ENCODE peak calls at places on chromosomes 13 and 19, in nine cellular contexts. N is H1, W is breast epithelium, V is aorta, G is left ventricle myocardium inferior, D is psoas muscle, J is PC-3, C is heart left ventricle, R is body of pancreas. Y is an unnamed sample. For H3K4me1 and H3K36me3, the result is how much of the 10 kb centered on the place peaks cover.

GRCh38 chr13:70375718-70376117 is 267.5 kb upstream of the KLHL1 start:
- DNase-seq in N (no peak), W (no peak), V (no peak), G (no peak), D (no peak), J (no peak), C (no peak), R (no peak), Y (no peak)

GRCh38 chr13:35857769-35858168 is 273.4 kb downstream of the DCLK1 start:
- DNase-seq in N (peak), W (no peak), V (no peak), G (no peak), D (no peak), J (no peak), C (no peak), R (no peak), Y (peak)

GRCh38 chr19:57512845-57513244 is 13.1 kb downstream of the ZNF773 start:
- DNase-seq in N (no peak), W (no peak), V (no peak), G (no peak), D (no peak), J (no peak), C (no peak), R (no peak), Y (no peak)

GRCh38 chr13:72379581-72379980 is 347.8 kb downstream of the MZT1 start:
- DNase-seq in N (no peak), W (no peak), V (no peak), G (no peak), D (no peak), J (no peak), C (no peak), R (no peak), Y (no peak)

GRCh38 chr13:34179481-34179880 is 361.5 kb downstream of the RFC3 start:
- DNase-seq in N (no peak), W (no peak), V (no peak), G (no peak), D (no peak), J (no peak), C (no peak), R (no peak), Y (no peak)

GRCh38 chr19:41927810-41928192 is 448 bp downstream of the ERFL start:
- DNase-seq in N (no peak), W (no peak), V (no peak), G (no peak), D (no peak), J (no peak), C (no peak), R (no peak), Y (no peak)

GRCh38 chr19:8641908-8642547 is 11.6 kb downstream of the NFILZ start:
- DNase-seq in N (no peak), W (no peak), V (no peak), G (no peak), D (no peak), J (peak), C (no peak), R (no peak), Y (no peak)

GRCh38 chr19:7959209-7959608 is 15.7 kb upstream of the TIMM44 start:
- DNase-seq in N (no peak), W (no peak), V (no peak), G (no peak), D (no peak), J (no peak), C (no peak), R (no peak), Y (no peak)

GRCh38 chr13:90032841-90033493 is 1314.5 kb upstream of the MIR17HG start:
- DNase-seq in N (no peak), W (no peak), V (no peak), G (no peak), D (no peak), J (no peak), C (no peak), R (no peak), Y (no peak)

GRCh38 chr19:46225558-46226004 is 4.0 kb upstream of the IGFL1 start:
- DNase-seq in N (no peak), W (no peak), V (no peak), G (no peak), D (no peak), J (peak), C (no peak), R (no peak), Y (no peak)

GRCh38 chr13:93307166-93307565 is 80.6 kb downstream of the GPC6 start:
- DNase-seq in N (no peak), W (no peak), V (no peak), G (no peak), D (no peak), J (no peak), C (no peak), R (no peak), Y (no peak)

GRCh38 chr13:43878897-43879322 is 630 bp downstream of the CCDC122 start:
- DNase-seq in N (no peak), W (peak), V (peak), G (peak), D (peak), J (peak), C (peak), R (peak), Y (peak)

GRCh38 chr13:36764536-36764935 is 54.5 kb upstream of the RFXAP start:
- DNase-seq in N (no peak), W (no peak), V (no peak), G (no peak), D (no peak), J (no peak), C (no peak), R (no peak), Y (no peak)

GRCh38 chr19:3096267-3096901 is 2.2 kb downstream of the GNA11 start:
- DNase-seq in N (no peak), W (no peak), V (no peak), G (no peak), D (peak), J (no peak), C (no peak), R (peak), Y (no peak)

GRCh38 chr19:3098141-3098514 is 4.0 kb downstream of the GNA11 start:
- DNase-seq in N (no peak), W (no peak), V (no peak), G (peak), D (peak), J (no peak), C (no peak), R (no peak), Y (no peak)

GRCh38 chr19:3098515-3099346 is 4.6 kb downstream of the GNA11 start:
- DNase-seq in N (peak), W (no peak), V (peak), G (peak), D (peak), J (no peak), C (peak), R (peak), Y (no peak)

GRCh38 chr19:3096902-3097326 is 2.8 kb downstream of the GNA11 start:
- DNase-seq in N (no peak), W (no peak), V (no peak), G (no peak), D (no peak), J (no peak), C (no peak), R (no peak), Y (no peak)

GRCh38 chr19:3097442-3097871 is 3.3 kb downstream of the GNA11 start:
- DNase-seq in N (no peak), W (no peak), V (no peak), G (no peak), D (peak), J (no peak), C (no peak), R (peak), Y (no peak)
- H3K4me1 ChIP-seq in N (under half), W (under half), V (under half), G (half or more), D (half or more), J (under half), C (half or more), R (half or more), Y (under half)

GRCh38 chr19:17770613-17771012 is 19.3 kb downstream of the FCHO1 start:
- DNase-seq in N (no peak), W (no peak), V (no peak), G (no peak), D (no peak), J (no peak), C (no peak), R (no peak), Y (no peak)
- H3K36me3 ChIP-seq in N (under half), W (under half), V (under half), G (under half), D (under half), J (under half), C (under half), R (under half), Y (under half)

GRCh38 chr19:11673608-11674041 is 65.1 kb downstream of the ZNF823 start:
- DNase-seq in N (peak), W (peak), V (peak), G (peak), D (peak), J (peak), C (peak), R (peak), Y (no peak)
- H3K4me3 ChIP-seq in N (peak), W (peak), V (no peak), G (peak), D (peak), J (no peak), C (peak), R (no peak), Y (no peak)

DNA sequence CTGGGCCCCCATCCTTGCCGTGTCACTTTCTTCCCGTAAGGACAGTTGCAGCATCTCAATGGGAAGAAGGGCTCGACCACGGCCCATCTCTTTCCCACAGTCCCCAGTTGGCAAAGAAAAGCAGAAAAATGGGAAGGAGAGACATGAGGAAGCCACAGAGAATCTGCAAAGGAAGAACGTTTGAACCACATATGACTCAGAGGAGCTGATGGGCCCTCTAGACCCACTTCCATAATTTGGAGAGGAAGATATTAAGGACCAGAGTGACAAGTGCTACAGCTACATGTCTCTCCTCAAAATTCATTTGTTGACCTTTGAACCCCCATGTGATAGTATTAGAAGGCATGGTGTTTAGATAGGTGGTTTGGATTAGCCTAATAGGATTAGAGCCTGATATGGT is 1.8 kb upstream of the SIGLEC12 start:
- DNase-seq in N (no peak), W (no peak), V (no peak), G (no peak), D (no peak), J (no peak), C (no peak), R (no peak), Y (no peak)
- H3K4me1 ChIP-seq in N (under half), W (under half), V (under half), G (under half), D (under half), J (under half), C (under half), R (under half), Y (under half)

GRCh38 chr19:54206030-54206830 is 5.6 kb downstream of the RPS9 start:
- DNase-seq in N (no peak), W (no peak), V (no peak), G (no peak), D (no peak), J (no peak), C (no peak), R (no peak), Y (no peak)
- H3K36me3 ChIP-seq in N (under half), W (under half), V (under half), G (half or more), D (under half), J (half or more), C (half or more), R (under half), Y (half or more)

DNA sequence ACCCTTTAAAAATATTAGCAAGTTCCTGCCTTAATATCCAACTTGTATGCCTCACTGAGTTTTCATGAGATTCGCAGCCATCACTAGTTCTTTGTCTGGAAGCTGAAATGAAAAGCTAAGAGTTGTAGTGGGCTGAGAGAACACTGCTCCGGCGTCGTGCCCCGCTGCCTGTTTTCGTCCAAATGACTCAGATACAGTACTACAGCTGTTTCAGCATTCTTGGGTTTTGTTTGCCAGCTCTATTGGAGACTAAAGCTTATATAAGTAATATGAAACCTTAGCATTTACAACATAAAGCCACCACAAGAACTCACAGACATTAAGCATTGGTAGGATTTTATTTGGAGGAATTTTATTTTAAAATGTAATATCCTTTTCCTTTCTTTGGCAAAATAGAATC is 299.7 kb downstream of the DLEU7 start:
- DNase-seq in N (no peak), W (no peak), V (peak), G (no peak), D (peak), J (peak), C (no peak), R (no peak), Y (peak)
- H3K4me3 ChIP-seq in N (peak), W (no peak), V (no peak), G (no peak), D (no peak), J (no peak), C (no peak), R (no peak), Y (no peak)

GRCh38 chr13:98484289-98485219 is 92.4 kb downstream of the STK24 start:
- DNase-seq in N (peak), W (peak), V (peak), G (peak), D (peak), J (peak), C (peak), R (peak), Y (peak)

GRCh38 chr13:98481511-98481951 is 95.4 kb downstream of the STK24 start:
- DNase-seq in N (no peak), W (no peak), V (no peak), G (no peak), D (no peak), J (no peak), C (no peak), R (no peak), Y (no peak)

GRCh38 chr13:98480915-98481510 is 95.9 kb downstream of the STK24 start:
- DNase-seq in N (no peak), W (no peak), V (no peak), G (peak), D (no peak), J (no peak), C (peak), R (no peak), Y (no peak)

GRCh38 chr13:98483636-98484288 is 93.1 kb downstream of the STK24 start:
- DNase-seq in N (no peak), W (no peak), V (no peak), G (no peak), D (no peak), J (no peak), C (no peak), R (no peak), Y (no peak)

DNA sequence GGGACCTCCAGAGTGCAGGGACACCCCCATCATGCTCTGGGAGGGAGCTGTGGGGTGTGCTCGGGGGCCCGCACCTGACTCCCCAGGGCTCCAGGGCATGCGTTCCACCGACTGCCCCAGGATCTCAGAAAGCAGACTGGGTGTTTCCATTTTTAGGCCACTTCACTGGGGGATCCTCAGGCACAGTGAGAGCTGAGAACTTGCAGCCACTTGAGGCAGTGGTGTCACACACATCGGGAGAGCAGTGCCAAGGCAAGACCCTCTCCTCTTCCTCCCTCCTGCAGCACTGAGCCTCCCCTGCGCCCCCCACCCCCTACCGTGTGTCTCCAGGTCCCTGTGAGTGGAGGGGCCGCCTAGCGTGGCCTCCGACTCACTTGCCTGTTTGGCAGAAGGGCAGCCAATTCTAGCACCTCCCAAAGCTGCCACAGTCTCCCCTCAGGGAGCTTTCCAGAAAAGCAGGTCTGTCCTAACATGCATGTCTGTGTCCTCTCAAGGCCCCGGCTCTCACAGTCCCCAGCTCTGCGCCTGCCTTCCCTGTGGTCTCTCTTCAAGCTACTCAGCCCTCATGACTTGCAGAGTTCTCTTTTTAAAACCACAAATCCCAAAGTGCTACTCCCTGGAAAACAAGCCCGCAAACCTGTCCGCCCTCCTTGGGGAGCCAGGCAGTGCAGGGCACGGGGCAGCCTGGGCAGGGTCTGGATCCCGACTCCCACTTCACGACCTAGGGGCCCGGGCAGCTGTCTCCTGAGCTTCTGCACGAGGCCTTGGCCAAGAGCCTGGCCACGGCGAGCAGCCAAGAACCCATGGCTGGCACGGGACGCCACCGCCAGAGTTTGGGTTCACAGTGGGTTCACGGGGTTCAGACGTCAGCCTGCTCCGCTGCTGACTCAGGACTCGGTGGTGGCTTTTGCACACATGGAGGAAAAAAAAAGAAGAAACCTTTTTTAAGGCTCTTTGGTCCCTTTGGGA is 94.1 kb downstream of the STK24 start:
- DNase-seq in N (no peak), W (peak), V (peak), G (peak), D (peak), J (no peak), C (peak), R (peak), Y (peak)
- H3K4me1 ChIP-seq in N (under half), W (under half), V (under half), G (half or more), D (half or more), J (under half), C (half or more), R (half or more), Y (half or more)

DNA sequence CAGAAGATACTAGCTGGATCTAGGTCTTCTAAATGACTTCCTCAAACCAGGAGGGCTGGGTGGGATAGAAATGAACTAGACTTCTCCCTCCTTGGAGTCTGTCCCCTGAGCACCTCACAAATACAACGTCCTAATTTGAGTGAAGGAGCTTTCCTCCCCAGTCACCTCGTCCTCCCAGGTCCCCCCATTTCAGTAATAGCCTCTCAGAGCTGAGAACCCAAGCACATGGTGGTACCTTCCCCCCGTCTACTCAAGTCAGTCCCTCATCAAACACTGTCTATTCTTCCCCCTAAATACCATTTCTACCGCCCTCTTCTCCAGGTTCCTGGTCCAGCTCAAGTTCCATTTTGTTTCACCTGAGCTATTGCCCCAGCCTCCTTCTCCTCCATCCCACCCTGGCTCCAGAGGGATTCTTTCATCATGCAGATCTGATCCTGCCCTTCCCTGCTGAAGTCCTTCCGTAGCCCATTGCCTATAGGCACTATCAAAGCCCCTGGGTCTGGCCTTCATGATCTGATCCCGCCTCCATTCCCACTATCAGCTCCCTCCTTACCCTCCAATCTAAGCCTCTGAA is 5.3 kb upstream of the PRKCG start:
- DNase-seq in N (no peak), W (no peak), V (no peak), G (no peak), D (peak), J (no peak), C (no peak), R (no peak), Y (no peak)
- H3K36me3 ChIP-seq in N (under half), W (under half), V (under half), G (under half), D (under half), J (under half), C (under half), R (under half), Y (under half)

GRCh38 chr19:50490991-50491472 is 14.4 kb upstream of the GARIN5A start:
- DNase-seq in N (no peak), W (no peak), V (peak), G (no peak), D (peak), J (no peak), C (no peak), R (no peak), Y (no peak)

GRCh38 chr19:50488795-50489194 is 12.1 kb upstream of the GARIN5A start:
- DNase-seq in N (no peak), W (no peak), V (peak), G (no peak), D (peak), J (no peak), C (no peak), R (no peak), Y (no peak)

GRCh38 chr19:50486823-50487515 is 10.3 kb upstream of the GARIN5A start:
- DNase-seq in N (peak), W (no peak), V (no peak), G (no peak), D (peak), J (peak), C (no peak), R (no peak), Y (no peak)

GRCh38 chr19:50490411-50490811 is 13.8 kb upstream of the GARIN5A start:
- DNase-seq in N (no peak), W (no peak), V (peak), G (no peak), D (peak), J (no peak), C (no peak), R (no peak), Y (no peak)

GRCh38 chr19:50489461-50490011 is 12.9 kb upstream of the GARIN5A start:
- DNase-seq in N (peak), W (no peak), V (peak), G (no peak), D (peak), J (no peak), C (no peak), R (no peak), Y (no peak)
- H3K4me3 ChIP-seq in N (peak), W (no peak), V (no peak), G (no peak), D (no peak), J (no peak), C (no peak), R (no peak), Y (no peak)

GRCh38 chr19:1273263-1274041 is 1.9 kb upstream of the FAM174C start:
- DNase-seq in N (no peak), W (no peak), V (no peak), G (no peak), D (peak), J (no peak), C (no peak), R (no peak), Y (no peak)
- H3K4me1 ChIP-seq in N (under half), W (under half), V (under half), G (half or more), D (half or more), J (half or more), C (half or more), R (half or more), Y (half or more)